ENCODE peak calls at places on chromosomes 4 and X, in four cellular contexts. N is left lung, Q is tibial nerve, D is mesenchymal stem cell. O is an unnamed sample. For H3K4me1, the result is how much of the 10 kb centered on the place peaks cover.

GRCh38 chr4:70027011-70027410 is 1.2 kb upstream of the HTN3 start:
- DNase-seq in Q (no peak), D (no peak), N (no peak), O (no peak)

GRCh38 chrX:112834016-112834855 is 6.4 kb downstream of the AMOT start:
- DNase-seq in D (peak), N (no peak), Q (no peak), O (no peak)

GRCh38 chrX:140762061-140762460 is 52.5 kb downstream of the LINC00632 start:
- DNase-seq in N (no peak), Q (no peak), D (peak), O (no peak)

GRCh38 chrX:13404364-13404763 is 84.5 kb upstream of the ATXN3L start:
- DNase-seq in D (no peak), Q (no peak), N (no peak), O (no peak)

GRCh38 chr4:110735691-110736090 is 112.8 kb upstream of the PITX2 start:
- DNase-seq in N (no peak), Q (no peak), D (peak), O (no peak)

GRCh38 chrX:25941559-25942250 is 196.4 kb upstream of the MAGEB18 start:
- DNase-seq in D (no peak), Q (no peak), N (no peak), O (no peak)

GRCh38 chr4:137711502-137711901 is 179.2 kb upstream of the PCDH18 start:
- DNase-seq in D (no peak), Q (no peak), N (no peak), O (no peak)

GRCh38 chrX:107978707-107979307 is 3.4 kb downstream of the TEX13B start:
- DNase-seq in N (no peak), Q (no peak), D (peak), O (no peak)

GRCh38 chrX:123961268-123962005 is at the start of gene STAG2:
- DNase-seq in Q (peak), N (peak), D (peak), O (peak)

GRCh38 chr4:126341927-126342326 is 1027.2 kb downstream of the FAT4 start:
- DNase-seq in Q (no peak), D (no peak), N (no peak), O (no peak)

GRCh38 chr4:94673961-94674360 is 83.8 kb upstream of the BMPR1B start:
- DNase-seq in Q (no peak), N (no peak), D (no peak), O (no peak)
- H3K4me1 ChIP-seq in Q (under half), N (under half), D (under half), O (under half)

GRCh38 chr4:113683143-113683542 is 78.4 kb downstream of the CAMK2D start:
- DNase-seq in Q (no peak), N (no peak), D (no peak), O (no peak)
- H3K4me1 ChIP-seq in Q (under half), N (under half), D (under half), O (under half)

DNA sequence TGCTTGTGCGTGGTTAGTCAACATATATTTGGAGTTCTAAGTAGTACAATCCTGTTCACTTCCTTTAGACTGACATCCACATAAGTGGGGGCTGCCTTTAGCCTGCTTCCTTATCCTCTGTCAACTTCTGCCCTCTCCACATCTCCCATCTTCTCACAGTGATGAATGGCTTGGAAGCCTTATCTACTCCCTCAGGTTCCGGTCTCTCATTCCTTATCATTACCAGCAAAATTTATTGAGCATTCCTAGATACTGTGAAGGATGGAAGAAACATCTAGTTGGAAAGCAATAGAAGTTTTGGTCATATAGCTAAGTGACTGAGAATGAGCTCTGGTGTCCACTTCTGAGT is 25.2 kb downstream of the DOCK11 start:
- DNase-seq in Q (no peak), D (no peak), N (no peak), O (no peak)
- H3K4me1 ChIP-seq in Q (under half), D (under half), N (under half), O (under half)

GRCh38 chr4:102817613-102818268 is 9.6 kb downstream of the UBE2D3 start:
- DNase-seq in N (no peak), Q (no peak), D (no peak), O (no peak)
- H3K4me1 ChIP-seq in N (half or more), Q (half or more), D (under half), O (under half)

GRCh38 chrX:1468250-1468772 is 15.6 kb upstream of the ASMTL start:
- DNase-seq in D (no peak), Q (no peak), N (no peak), O (no peak)
- H3K4me1 ChIP-seq in D (under half), Q (under half), N (under half), O (under half)

GRCh38 chr4:113613503-113613902 is 148.0 kb downstream of the CAMK2D start:
- DNase-seq in D (no peak), Q (no peak), N (no peak), O (no peak)
- H3K4me1 ChIP-seq in D (under half), Q (under half), N (under half), O (under half)

DNA sequence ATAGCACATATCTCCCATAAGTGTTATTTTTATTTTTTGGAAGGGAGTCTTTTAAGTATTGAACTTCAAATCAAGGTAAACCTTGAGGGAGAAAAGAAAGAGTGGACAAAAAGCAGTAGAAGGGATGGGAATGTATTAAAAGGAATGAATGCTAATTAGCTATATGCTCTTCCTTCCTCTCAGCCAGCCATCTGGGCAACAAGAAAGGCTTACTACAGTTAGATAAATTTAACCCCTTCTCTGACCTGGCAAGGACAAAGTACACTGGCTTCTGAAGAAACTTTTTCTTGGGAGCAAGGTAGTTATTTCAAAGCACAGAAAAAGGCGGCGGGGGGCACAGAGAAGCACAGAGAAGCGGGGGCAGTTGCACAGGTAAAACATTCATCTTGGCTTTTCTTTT is 54.6 kb downstream of the GAB1 start:
- DNase-seq in D (no peak), Q (no peak), N (no peak), O (no peak)
- H3K4me1 ChIP-seq in D (under half), Q (under half), N (under half), O (under half)

O was measured in esophagus squamous epithelium.